ENCODE peak calls at places on chromosome 11, in ten cellular contexts. One of them, this sample, is unnamed.

GRCh38 chr11:14643697-14644395 is at the start of gene PDE3B:
- DNase-seq in stimulated activated naive B cell treated with anti-CD40 and anti-IgM and Interleukin-4, amounts not matched to agents 10 μg/mL and 1 μg/mL and 100 μg/mL, for 72 hours: peak
- DNase-seq in thoracic aorta: peak
- DNase-seq in NCI-H510A: peak
- DNase-seq in CD8-positive, alpha-beta T cell: peak
- DNase-seq in activated CD8-positive, alpha-beta memory T cell treated with anti-CD3 and anti-CD28 coated beads for 4 hours: peak
- DNase-seq in activated CD4-positive, alpha-beta T cell treated with anti-CD3 and anti-CD28 coated beads, Interleukin-2, amount 50 U/mL, for 1 hour: peak
- DNase-seq in T-cell: peak
- DNase-seq in effector memory CD4-positive, alpha-beta T cell: peak
- DNase-seq in CD4-positive, alpha-beta T cell: peak
- DNase-seq in this sample: peak

GRCh38 chr11:94131363-94132115 is 2.9 kb downstream of the PANX1 start:
- DNase-seq in CD4-positive, alpha-beta T cell: no peak
- DNase-seq in NCI-H510A: peak
- DNase-seq in stimulated activated naive B cell treated with anti-CD40 and anti-IgM and Interleukin-4, amounts not matched to agents 10 μg/mL and 1 μg/mL and 100 μg/mL, for 72 hours: no peak
- DNase-seq in CD8-positive, alpha-beta T cell: peak
- DNase-seq in activated CD4-positive, alpha-beta T cell treated with anti-CD3 and anti-CD28 coated beads, Interleukin-2, amount 50 U/mL, for 1 hour: no peak
- DNase-seq in thoracic aorta: no peak
- DNase-seq in activated CD8-positive, alpha-beta memory T cell treated with anti-CD3 and anti-CD28 coated beads for 4 hours: no peak
- DNase-seq in effector memory CD4-positive, alpha-beta T cell: no peak
- DNase-seq in T-cell: no peak
- DNase-seq in this sample: peak

GRCh38 chr11:1899100-1899499 is 7.4 kb upstream of the PRR33 start:
- DNase-seq in stimulated activated naive B cell treated with anti-CD40 and anti-IgM and Interleukin-4, amounts not matched to agents 10 μg/mL and 1 μg/mL and 100 μg/mL, for 72 hours: no peak
- DNase-seq in effector memory CD4-positive, alpha-beta T cell: no peak
- DNase-seq in T-cell: no peak
- DNase-seq in CD8-positive, alpha-beta T cell: no peak
- DNase-seq in activated CD8-positive, alpha-beta memory T cell treated with anti-CD3 and anti-CD28 coated beads for 4 hours: no peak
- DNase-seq in activated CD4-positive, alpha-beta T cell treated with anti-CD3 and anti-CD28 coated beads, Interleukin-2, amount 50 U/mL, for 1 hour: no peak
- DNase-seq in CD4-positive, alpha-beta T cell: no peak
- DNase-seq in NCI-H510A: no peak
- DNase-seq in thoracic aorta: no peak
- DNase-seq in this sample: no peak

GRCh38 chr11:63916837-63917684 is at the start of gene RCOR2:
- DNase-seq in CD4-positive, alpha-beta T cell: peak
- DNase-seq in T-cell: peak
- DNase-seq in CD8-positive, alpha-beta T cell: peak
- DNase-seq in stimulated activated naive B cell treated with anti-CD40 and anti-IgM and Interleukin-4, amounts not matched to agents 10 μg/mL and 1 μg/mL and 100 μg/mL, for 72 hours: peak
- DNase-seq in activated CD8-positive, alpha-beta memory T cell treated with anti-CD3 and anti-CD28 coated beads for 4 hours: no peak
- DNase-seq in NCI-H510A: peak
- DNase-seq in effector memory CD4-positive, alpha-beta T cell: no peak
- DNase-seq in activated CD4-positive, alpha-beta T cell treated with anti-CD3 and anti-CD28 coated beads, Interleukin-2, amount 50 U/mL, for 1 hour: peak
- DNase-seq in thoracic aorta: no peak
- DNase-seq in this sample: peak

GRCh38 chr11:9574806-9575530 is 1.5 kb downstream of the WEE1 start:
- DNase-seq in CD8-positive, alpha-beta T cell: no peak
- DNase-seq in NCI-H510A: no peak
- DNase-seq in T-cell: peak
- DNase-seq in stimulated activated naive B cell treated with anti-CD40 and anti-IgM and Interleukin-4, amounts not matched to agents 10 μg/mL and 1 μg/mL and 100 μg/mL, for 72 hours: no peak
- DNase-seq in effector memory CD4-positive, alpha-beta T cell: no peak
- DNase-seq in activated CD4-positive, alpha-beta T cell treated with anti-CD3 and anti-CD28 coated beads, Interleukin-2, amount 50 U/mL, for 1 hour: peak
- DNase-seq in CD4-positive, alpha-beta T cell: peak
- DNase-seq in thoracic aorta: no peak
- DNase-seq in activated CD8-positive, alpha-beta memory T cell treated with anti-CD3 and anti-CD28 coated beads for 4 hours: no peak
- DNase-seq in this sample: peak

GRCh38 chr11:73266644-73267015 is 5.5 kb upstream of the P2RY6 start:
- DNase-seq in activated CD4-positive, alpha-beta T cell treated with anti-CD3 and anti-CD28 coated beads, Interleukin-2, amount 50 U/mL, for 1 hour: no peak
- DNase-seq in activated CD8-positive, alpha-beta memory T cell treated with anti-CD3 and anti-CD28 coated beads for 4 hours: no peak
- DNase-seq in NCI-H510A: no peak
- DNase-seq in thoracic aorta: no peak
- DNase-seq in T-cell: no peak
- DNase-seq in CD8-positive, alpha-beta T cell: no peak
- DNase-seq in effector memory CD4-positive, alpha-beta T cell: no peak
- DNase-seq in CD4-positive, alpha-beta T cell: no peak
- DNase-seq in stimulated activated naive B cell treated with anti-CD40 and anti-IgM and Interleukin-4, amounts not matched to agents 10 μg/mL and 1 μg/mL and 100 μg/mL, for 72 hours: no peak
- DNase-seq in this sample: no peak

GRCh38 chr11:62497132-62497915 is 49.3 kb downstream of the AHNAK start:
- DNase-seq in CD8-positive, alpha-beta T cell: no peak
- DNase-seq in thoracic aorta: no peak
- DNase-seq in CD4-positive, alpha-beta T cell: no peak
- DNase-seq in T-cell: no peak
- DNase-seq in stimulated activated naive B cell treated with anti-CD40 and anti-IgM and Interleukin-4, amounts not matched to agents 10 μg/mL and 1 μg/mL and 100 μg/mL, for 72 hours: no peak
- DNase-seq in activated CD8-positive, alpha-beta memory T cell treated with anti-CD3 and anti-CD28 coated beads for 4 hours: no peak
- DNase-seq in effector memory CD4-positive, alpha-beta T cell: no peak
- DNase-seq in activated CD4-positive, alpha-beta T cell treated with anti-CD3 and anti-CD28 coated beads, Interleukin-2, amount 50 U/mL, for 1 hour: no peak
- DNase-seq in NCI-H510A: no peak
- DNase-seq in this sample: peak

GRCh38 chr11:75398906-75399305 is 412 bp upstream of the RPS3 start:
- DNase-seq in CD4-positive, alpha-beta T cell: no peak
- DNase-seq in CD8-positive, alpha-beta T cell: no peak
- DNase-seq in effector memory CD4-positive, alpha-beta T cell: no peak
- DNase-seq in stimulated activated naive B cell treated with anti-CD40 and anti-IgM and Interleukin-4, amounts not matched to agents 10 μg/mL and 1 μg/mL and 100 μg/mL, for 72 hours: no peak
- DNase-seq in thoracic aorta: no peak
- DNase-seq in activated CD4-positive, alpha-beta T cell treated with anti-CD3 and anti-CD28 coated beads, Interleukin-2, amount 50 U/mL, for 1 hour: no peak
- DNase-seq in activated CD8-positive, alpha-beta memory T cell treated with anti-CD3 and anti-CD28 coated beads for 4 hours: no peak
- DNase-seq in T-cell: no peak
- DNase-seq in NCI-H510A: no peak
- DNase-seq in this sample: no peak

GRCh38 chr11:15106201-15106965 is 8.3 kb upstream of the INSC start:
- DNase-seq in activated CD4-positive, alpha-beta T cell treated with anti-CD3 and anti-CD28 coated beads, Interleukin-2, amount 50 U/mL, for 1 hour: no peak
- DNase-seq in activated CD8-positive, alpha-beta memory T cell treated with anti-CD3 and anti-CD28 coated beads for 4 hours: no peak
- DNase-seq in T-cell: no peak
- DNase-seq in CD4-positive, alpha-beta T cell: no peak
- DNase-seq in thoracic aorta: no peak
- DNase-seq in NCI-H510A: no peak
- DNase-seq in stimulated activated naive B cell treated with anti-CD40 and anti-IgM and Interleukin-4, amounts not matched to agents 10 μg/mL and 1 μg/mL and 100 μg/mL, for 72 hours: no peak
- DNase-seq in effector memory CD4-positive, alpha-beta T cell: no peak
- DNase-seq in CD8-positive, alpha-beta T cell: no peak
- DNase-seq in this sample: no peak

GRCh38 chr11:16967347-16967662 is 46.9 kb downstream of the PLEKHA7 start:
- DNase-seq in CD8-positive, alpha-beta T cell: no peak
- DNase-seq in T-cell: no peak
- DNase-seq in activated CD8-positive, alpha-beta memory T cell treated with anti-CD3 and anti-CD28 coated beads for 4 hours: no peak
- DNase-seq in CD4-positive, alpha-beta T cell: no peak
- DNase-seq in activated CD4-positive, alpha-beta T cell treated with anti-CD3 and anti-CD28 coated beads, Interleukin-2, amount 50 U/mL, for 1 hour: no peak
- DNase-seq in effector memory CD4-positive, alpha-beta T cell: no peak
- DNase-seq in thoracic aorta: no peak
- DNase-seq in stimulated activated naive B cell treated with anti-CD40 and anti-IgM and Interleukin-4, amounts not matched to agents 10 μg/mL and 1 μg/mL and 100 μg/mL, for 72 hours: no peak
- DNase-seq in NCI-H510A: no peak
- DNase-seq in this sample: no peak

This sample was measured in NCI-H345.